ENCODE peak calls at places on chromosomes 12 and 14, in seven cellular contexts. K, M, I, B, Z, V and N are unnamed samples.

GRCh38 chr12:129186952-129187351 is 333.7 kb downstream of the GLT1D1 start:
- DNase-seq in I (no peak), V (no peak), B (no peak), Z (no peak), K (no peak), M (no peak), N (no peak)

GRCh38 chr12:119627019-119627643 is 33.6 kb downstream of the TMEM233 start:
- DNase-seq in Z (no peak), B (no peak), K (no peak), M (no peak), I (no peak), V (no peak), N (no peak)

GRCh38 chr12:121282072-121282742 is 14.3 kb downstream of the CAMKK2 start:
- DNase-seq in I (no peak), K (no peak), M (no peak), Z (no peak), V (no peak), B (no peak), N (no peak)

GRCh38 chr12:28933176-28933575 is 215.9 kb upstream of the FAR2 start:
- DNase-seq in B (no peak), K (no peak), I (no peak), V (no peak), Z (no peak), M (no peak), N (no peak)

GRCh38 chr12:112842441-112842840 is 50.9 kb downstream of the RPH3A start:
- DNase-seq in M (no peak), B (no peak), K (no peak), I (no peak), Z (no peak), V (no peak), N (no peak)

GRCh38 chr14:24261256-24261968 is 1.6 kb downstream of the TGM1 start:
- DNase-seq in M (no peak), I (no peak), Z (no peak), V (no peak), B (peak), K (no peak), N (no peak)

GRCh38 chr12:10130042-10130441 is at the start of gene CLEC7A:
- DNase-seq in M (no peak), K (no peak), V (peak), B (no peak), I (no peak), Z (no peak), N (no peak)

GRCh38 chr12:116601524-116601923 is 42.3 kb downstream of the MAP1LC3B2 start:
- DNase-seq in M (no peak), B (no peak), I (peak), K (peak), Z (no peak), V (no peak), N (no peak)

GRCh38 chr12:12882288-12882687 is 9.1 kb upstream of the GPRC5A start:
- DNase-seq in I (no peak), K (no peak), M (no peak), V (no peak), B (no peak), Z (no peak), N (no peak)

GRCh38 chr14:24802236-24802635 is 168.2 kb upstream of the GZMB start:
- DNase-seq in K (no peak), V (no peak), M (no peak), B (peak), Z (no peak), I (no peak), N (no peak)

GRCh38 chr12:109202770-109203169 is 86.4 kb downstream of the ACACB start:
- DNase-seq in K (no peak), B (no peak), I (peak), Z (no peak), V (no peak), M (no peak), N (no peak)

GRCh38 chr14:68977741-68978549 is 1.2 kb downstream of the ACTN1 start:
- DNase-seq in Z (peak), B (peak), M (peak), V (no peak), K (peak), I (peak), N (no peak)

GRCh38 chr12:94615284-94616216 is 34.8 kb downstream of the TMCC3 start:
- DNase-seq in B (no peak), Z (no peak), V (no peak), M (peak), I (peak), K (peak), N (no peak)

DNA sequence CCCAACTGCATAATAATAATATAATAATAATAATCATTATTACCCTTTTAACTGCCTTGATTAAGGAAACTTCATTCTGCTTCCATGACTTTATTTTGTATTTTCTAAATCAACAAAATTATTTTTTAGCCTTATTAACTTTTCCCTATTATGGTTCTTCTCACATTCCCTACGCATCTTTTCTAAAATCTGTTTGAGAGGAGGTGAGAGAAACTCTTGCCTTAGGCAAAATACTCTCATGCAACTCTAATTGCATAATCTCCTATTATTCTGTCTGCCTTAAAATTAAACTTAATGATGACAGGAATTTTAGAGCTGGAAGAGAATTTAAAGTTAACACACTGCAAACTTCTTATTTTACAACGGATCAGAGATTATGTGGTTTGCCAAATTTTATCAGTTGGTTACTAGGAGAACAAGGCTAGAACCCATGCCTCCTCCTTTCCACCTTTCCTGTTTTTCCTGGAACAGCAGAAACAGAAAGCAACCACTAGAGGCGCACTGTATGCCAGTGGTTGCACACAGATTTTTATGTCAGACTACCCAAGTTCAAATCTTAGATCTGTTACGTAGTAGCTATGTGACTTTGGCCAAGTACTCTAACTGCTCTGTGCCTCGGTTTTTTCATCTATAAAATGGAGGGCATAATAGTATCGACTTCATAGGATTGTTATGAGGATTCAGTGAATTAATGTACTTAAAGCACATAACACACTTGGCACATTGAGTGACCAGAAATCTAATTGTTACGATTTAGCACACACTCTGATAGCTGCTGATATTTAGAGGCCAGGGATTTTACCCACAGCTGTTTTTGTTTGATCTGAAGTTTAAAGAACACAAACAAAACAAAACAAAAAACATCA is 4.4 kb upstream of the BRMS1L start:
- DNase-seq in Z (no peak), K (peak), V (peak), I (peak), M (peak), B (no peak), N (no peak)
- TF ChIP-seq CTCF in Z (no peak), K (peak), V (peak), I (peak), M (peak), B (peak), N (peak)

GRCh38 chr14:67151082-67151666 is 38.1 kb upstream of the GARIN2 start:
- DNase-seq in Z (no peak), B (no peak), I (peak), M (no peak), V (no peak), K (no peak), N (no peak)
- TF ChIP-seq CTCF in Z (no peak), B (no peak), I (peak), M (no peak), V (no peak), K (peak), N (peak)

GRCh38 chr12:14775652-14776020 is 27.6 kb downstream of the WBP11 start:
- DNase-seq in K (no peak), M (no peak), Z (no peak), B (no peak), I (peak), V (no peak), N (no peak)

GRCh38 chr12:14772946-14773345 is 30.3 kb downstream of the WBP11 start:
- DNase-seq in Z (no peak), B (no peak), I (no peak), K (no peak), M (no peak), V (no peak), N (no peak)

GRCh38 chr12:14774074-14774943 is 29.0 kb downstream of the WBP11 start:
- DNase-seq in V (peak), Z (peak), B (peak), K (peak), M (peak), I (peak), N (peak)

GRCh38 chr12:14774944-14775651 is 28.2 kb downstream of the WBP11 start:
- DNase-seq in Z (peak), I (peak), B (peak), M (peak), K (peak), V (peak), N (peak)

DNA sequence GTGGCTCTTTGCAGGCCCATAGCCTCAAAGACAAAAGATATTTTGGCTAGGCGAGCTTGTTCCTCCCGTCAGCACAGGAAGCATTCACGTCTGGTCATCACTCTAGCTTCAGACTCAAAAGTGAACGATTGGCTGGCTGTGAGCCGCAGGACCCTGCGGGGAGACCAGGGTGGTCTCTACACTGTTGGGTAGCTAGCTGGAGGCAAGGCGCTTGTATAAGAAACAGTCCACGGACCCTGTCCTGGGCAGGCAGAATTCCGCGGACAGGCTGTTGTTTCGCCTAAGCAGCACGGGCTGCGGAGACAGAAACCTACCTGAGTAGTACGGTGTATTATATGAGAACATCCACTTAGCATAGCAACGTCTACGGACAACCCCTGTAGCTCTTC is 29.6 kb downstream of the WBP11 start:
- DNase-seq in Z (peak), K (no peak), I (no peak), B (peak), M (no peak), V (peak), N (no peak)
- TF ChIP-seq CTCF in Z (no peak), K (no peak), I (no peak), B (no peak), M (no peak), V (no peak), N (no peak)

GRCh38 chr12:126617312-126617711 is 1552.1 kb downstream of the AACS start:
- DNase-seq in M (no peak), V (no peak), B (no peak), K (peak), Z (no peak), I (peak), N (no peak)
- TF ChIP-seq CTCF in M (no peak), V (no peak), B (no peak), K (peak), Z (no peak), I (peak), N (peak)